ENCODE peak calls at places on chromosomes 12 and 14, in seven cellular contexts. N, P, O, J, K, U and Q are unnamed samples.

GRCh38 chr12:123030686-123031085 is 50.2 kb downstream of the ARL6IP4 start:
- DNase-seq in N (no peak), J (no peak), O (no peak), K (no peak), P (peak), U (no peak), Q (no peak)

GRCh38 chr14:78448483-78449094 is 278.4 kb downstream of the NRXN3 start:
- DNase-seq in U (peak), K (peak), P (peak), J (peak), N (peak), O (peak), Q (peak)

GRCh38 chr14:53807580-53807979 is 149.0 kb downstream of the BMP4 start:
- DNase-seq in O (no peak), K (peak), J (no peak), P (no peak), U (no peak), N (no peak), Q (no peak)

GRCh38 chr12:92503029-92503931 is 199.5 kb upstream of the PLEKHG7 start:
- DNase-seq in U (peak), N (no peak), O (peak), K (peak), P (no peak), J (no peak), Q (peak)

GRCh38 chr12:7075931-7076330 is 15.4 kb downstream of the C1S start:
- DNase-seq in J (no peak), U (no peak), N (no peak), O (peak), K (peak), P (peak), Q (peak)

GRCh38 chr12:51242150-51242549 is 3.5 kb downstream of the DAZAP2 start:
- DNase-seq in J (no peak), O (no peak), N (no peak), U (no peak), K (no peak), P (no peak), Q (no peak)

GRCh38 chr12:115251727-115252126 is 567.8 kb upstream of the TBX3 start:
- DNase-seq in N (no peak), K (no peak), O (no peak), J (no peak), P (peak), U (no peak), Q (no peak)

GRCh38 chr12:79451365-79451764 is 239.4 kb downstream of the PAWR start:
- DNase-seq in U (no peak), J (no peak), P (no peak), N (no peak), O (no peak), K (peak), Q (peak)

GRCh38 chr12:95723693-95724384 is 66.7 kb downstream of the NTN4 start:
- DNase-seq in N (no peak), K (peak), P (no peak), J (no peak), O (no peak), U (no peak), Q (no peak)

GRCh38 chr12:26878661-26879119 is 45.7 kb upstream of the ITPR2 start:
- DNase-seq in K (peak), J (no peak), O (peak), P (no peak), N (no peak), U (peak), Q (no peak)

GRCh38 chr12:123026094-123026853 is 45.8 kb downstream of the ARL6IP4 start:
- DNase-seq in K (no peak), P (no peak), O (no peak), U (no peak), N (no peak), J (no peak), Q (no peak)

GRCh38 chr14:52661314-52661713 is 34.0 kb downstream of the ERO1A start:
- DNase-seq in K (no peak), N (no peak), U (peak), O (no peak), P (no peak), J (no peak), Q (no peak)

GRCh38 chr12:10220398-10221077 is 7.9 kb downstream of the GABARAPL1 start:
- DNase-seq in U (no peak), O (peak), J (no peak), P (no peak), K (peak), N (no peak), Q (no peak)

GRCh38 chr12:3381059-3382047 is 109.7 kb upstream of the PRMT8 start:
- DNase-seq in N (no peak), O (peak), P (no peak), U (no peak), K (no peak), J (no peak), Q (no peak)

GRCh38 chr14:38143651-38144505 is 63.8 kb upstream of the SSTR1 start:
- DNase-seq in N (no peak), O (peak), K (peak), P (peak), J (no peak), U (peak), Q (peak)

GRCh38 chr14:23930742-23931141 is 22.8 kb upstream of the DHRS4 start:
- DNase-seq in K (peak), N (no peak), P (peak), J (no peak), O (peak), U (no peak), Q (peak)

GRCh38 chr14:61646366-61647101 is 48.8 kb upstream of the HIF1A start:
- DNase-seq in P (no peak), U (no peak), K (peak), J (no peak), N (no peak), O (no peak), Q (no peak)

GRCh38 chr14:64656986-64657385 is 47.2 kb upstream of the PLEKHG3 start:
- DNase-seq in U (no peak), O (peak), N (no peak), J (no peak), K (peak), P (no peak), Q (no peak)

GRCh38 chr14:72451081-72451972 is 442.6 kb downstream of the DPF3 start:
- DNase-seq in U (no peak), P (no peak), K (no peak), N (no peak), O (no peak), J (peak), Q (peak)

GRCh38 chr14:32230695-32231280 is 27.7 kb upstream of the RNU6-8 start:
- DNase-seq in N (no peak), K (peak), J (no peak), P (peak), O (peak), U (no peak), Q (peak)

GRCh38 chr14:38964630-38965029 is 138.4 kb downstream of the SEC23A start:
- DNase-seq in U (no peak), N (no peak), O (peak), J (no peak), K (peak), P (peak), Q (peak)

GRCh38 chr14:99736600-99737371 is 52.7 kb downstream of the CYP46A1 start:
- DNase-seq in P (no peak), N (no peak), K (no peak), U (no peak), J (no peak), O (no peak), Q (no peak)

GRCh38 chr12:18723752-18724151 is 14.1 kb downstream of the PLCZ1 start:
- DNase-seq in O (peak), U (no peak), P (peak), J (no peak), K (peak), N (no peak), Q (peak)

GRCh38 chr14:100392266-100392850 is 69.2 kb downstream of the SLC25A47 start:
- DNase-seq in O (peak), J (no peak), P (peak), U (no peak), K (peak), N (no peak), Q (peak)

GRCh38 chr14:74349757-74350156 is 1.5 kb downstream of the VRTN start:
- DNase-seq in J (no peak), O (no peak), N (no peak), K (no peak), P (no peak), U (no peak), Q (no peak)

GRCh38 chr14:23894687-23895419 is 58.7 kb upstream of the DHRS4 start:
- DNase-seq in J (no peak), U (no peak), N (no peak), P (no peak), K (no peak), O (no peak), Q (no peak)

GRCh38 chr14:67674139-67674479 is 323 bp downstream of the VTI1B start:
- DNase-seq in O (peak), U (peak), P (peak), K (peak), J (peak), N (peak), Q (peak)

GRCh38 chr14:75495399-75495798 is 26.9 kb upstream of the BATF start:
- DNase-seq in O (no peak), N (no peak), P (no peak), U (no peak), K (no peak), J (no peak), Q (no peak)

GRCh38 chr12:52992699-52993557 is 13.3 kb upstream of the EIF4B start:
- DNase-seq in P (peak), N (no peak), K (peak), O (no peak), U (no peak), J (no peak), Q (peak)

GRCh38 chr12:41795066-41795465 is 349.6 kb downstream of the GXYLT1 start:
- DNase-seq in U (peak), J (no peak), K (no peak), P (no peak), N (no peak), O (peak), Q (no peak)

GRCh38 chr12:131082795-131083194 is 129.1 kb downstream of the ADGRD1 start:
- DNase-seq in N (no peak), P (no peak), K (no peak), O (no peak), U (no peak), J (no peak), Q (no peak)

GRCh38 chr14:99036594-99037293 is 235.3 kb downstream of the BCL11B start:
- DNase-seq in U (no peak), P (no peak), J (no peak), K (no peak), O (no peak), N (no peak), Q (no peak)

GRCh38 chr12:22282283-22282682 is 52.2 kb downstream of the ST8SIA1 start:
- DNase-seq in J (no peak), U (no peak), O (peak), K (peak), N (no peak), P (peak), Q (peak)

GRCh38 chr14:64196668-64197411 is 97.3 kb downstream of the ESR2 start:
- DNase-seq in N (peak), U (peak), O (peak), J (no peak), K (peak), P (peak), Q (peak)

GRCh38 chr14:76236172-76237130 is 84.7 kb downstream of the GPATCH2L start:
- DNase-seq in N (no peak), J (no peak), K (no peak), O (no peak), U (no peak), P (no peak), Q (no peak)

GRCh38 chr12:91319071-91319760 is 136.6 kb upstream of the DCN start:
- DNase-seq in N (no peak), O (no peak), J (no peak), U (no peak), P (no peak), K (no peak), Q (no peak)

GRCh38 chr14:55433880-55434804 is 6.3 kb downstream of the TBPL2 start:
- DNase-seq in U (no peak), N (no peak), J (no peak), P (no peak), O (no peak), K (no peak), Q (no peak)

GRCh38 chr14:51544901-51545300 is 106.8 kb upstream of the FRMD6 start:
- DNase-seq in P (no peak), O (no peak), U (no peak), J (no peak), N (no peak), K (no peak), Q (no peak)

GRCh38 chr14:105430535-105430934 is 10.9 kb downstream of the MTA1 start:
- DNase-seq in U (no peak), P (peak), O (peak), J (no peak), K (peak), N (no peak), Q (peak)

GRCh38 chr12:117189725-117190209 is 503 bp downstream of the FBXO21 start:
- DNase-seq in U (peak), P (peak), J (peak), K (peak), N (peak), O (peak), Q (peak)